ENCODE peak calls at places on chromosomes 2 and 18, in six cellular contexts. One of them, this sample, is unnamed.

GRCh38 chr18:64083906-64084305 is 65.0 kb downstream of the LINC00305 start:
- DNase-seq in epithelial cell of esophagus: no peak
- DNase-seq in ovary: no peak
- DNase-seq in thyroid gland: no peak
- DNase-seq in astrocyte of the spinal cord: no peak
- DNase-seq in A549: no peak
- DNase-seq in this sample: no peak

GRCh38 chr18:11951390-11951851 is 29.9 kb upstream of the IMPA2 start:
- DNase-seq in epithelial cell of esophagus: no peak
- DNase-seq in ovary: no peak
- DNase-seq in thyroid gland: no peak
- DNase-seq in astrocyte of the spinal cord: no peak
- DNase-seq in A549: no peak
- DNase-seq in this sample: peak

GRCh38 chr2:10220516-10221391 is 82.0 kb upstream of the HPCAL1 start:
- DNase-seq in epithelial cell of esophagus: peak
- DNase-seq in ovary: no peak
- DNase-seq in thyroid gland: no peak
- DNase-seq in astrocyte of the spinal cord: peak
- DNase-seq in A549: no peak
- DNase-seq in this sample: no peak

GRCh38 chr18:61845212-61845611 is 47.6 kb downstream of the RNF152 start:
- DNase-seq in epithelial cell of esophagus: no peak
- DNase-seq in ovary: no peak
- DNase-seq in thyroid gland: no peak
- DNase-seq in astrocyte of the spinal cord: peak
- DNase-seq in A549: no peak
- DNase-seq in this sample: no peak

GRCh38 chr2:144718376-144718775 is 198.5 kb upstream of the ZEB2 start:
- DNase-seq in epithelial cell of esophagus: no peak
- DNase-seq in ovary: no peak
- DNase-seq in thyroid gland: no peak
- DNase-seq in astrocyte of the spinal cord: no peak
- DNase-seq in A549: no peak
- DNase-seq in this sample: no peak

GRCh38 chr2:18819566-18819965 is 230.2 kb upstream of the NT5C1B start:
- DNase-seq in epithelial cell of esophagus: no peak
- DNase-seq in ovary: no peak
- DNase-seq in thyroid gland: no peak
- DNase-seq in astrocyte of the spinal cord: no peak
- DNase-seq in A549: no peak
- DNase-seq in this sample: no peak

GRCh38 chr2:167253025-167253424 is 364.7 kb downstream of the XIRP2 start:
- DNase-seq in epithelial cell of esophagus: peak
- DNase-seq in ovary: no peak
- DNase-seq in thyroid gland: no peak
- DNase-seq in astrocyte of the spinal cord: peak
- DNase-seq in A549: no peak
- DNase-seq in this sample: no peak

GRCh38 chr2:224749136-224749535 is 33.0 kb upstream of the CCDC195 start:
- DNase-seq in epithelial cell of esophagus: peak
- DNase-seq in ovary: no peak
- DNase-seq in thyroid gland: no peak
- DNase-seq in astrocyte of the spinal cord: no peak
- DNase-seq in A549: no peak
- DNase-seq in this sample: no peak

GRCh38 chr2:120947327-120947726 is 211.7 kb downstream of the GLI2 start:
- DNase-seq in epithelial cell of esophagus: no peak
- DNase-seq in ovary: no peak
- DNase-seq in thyroid gland: no peak
- DNase-seq in astrocyte of the spinal cord: no peak
- DNase-seq in A549: no peak
- DNase-seq in this sample: no peak

GRCh38 chr18:55579471-55579870 is 8.5 kb downstream of the TCF4 start:
- DNase-seq in epithelial cell of esophagus: no peak
- DNase-seq in ovary: no peak
- DNase-seq in thyroid gland: no peak
- DNase-seq in astrocyte of the spinal cord: no peak
- DNase-seq in A549: no peak
- DNase-seq in this sample: no peak

GRCh38 chr2:25867389-25868003 is 10.8 kb downstream of the ASXL2 start:
- DNase-seq in epithelial cell of esophagus: no peak
- DNase-seq in ovary: no peak
- DNase-seq in thyroid gland: no peak
- DNase-seq in astrocyte of the spinal cord: no peak
- DNase-seq in A549: no peak
- DNase-seq in this sample: no peak

GRCh38 chr2:189328451-189329249 is 112.6 kb upstream of the WDR75 start:
- DNase-seq in epithelial cell of esophagus: peak
- DNase-seq in ovary: no peak
- DNase-seq in thyroid gland: no peak
- DNase-seq in astrocyte of the spinal cord: peak
- DNase-seq in A549: no peak
- DNase-seq in this sample: no peak

GRCh38 chr2:236659758-236660150 is 90.1 kb downstream of the ACKR3 start:
- DNase-seq in epithelial cell of esophagus: peak
- DNase-seq in ovary: no peak
- DNase-seq in thyroid gland: no peak
- DNase-seq in astrocyte of the spinal cord: peak
- DNase-seq in A549: no peak
- DNase-seq in this sample: no peak

GRCh38 chr2:6492573-6492972 is 373.1 kb downstream of the CMPK2 start:
- DNase-seq in epithelial cell of esophagus: no peak
- DNase-seq in ovary: no peak
- DNase-seq in thyroid gland: peak
- DNase-seq in astrocyte of the spinal cord: peak
- DNase-seq in A549: no peak
- DNase-seq in this sample: no peak

GRCh38 chr2:24872344-24873115 is 47.5 kb downstream of the ADCY3 start:
- DNase-seq in epithelial cell of esophagus: no peak
- DNase-seq in ovary: peak
- DNase-seq in thyroid gland: no peak
- DNase-seq in astrocyte of the spinal cord: no peak
- DNase-seq in A549: no peak
- DNase-seq in this sample: no peak

GRCh38 chr2:239319261-239319661 is 81.6 kb downstream of the HDAC4 start:
- DNase-seq in epithelial cell of esophagus: peak
- DNase-seq in ovary: peak
- DNase-seq in thyroid gland: peak
- DNase-seq in astrocyte of the spinal cord: peak
- DNase-seq in A549: no peak
- DNase-seq in this sample: no peak

GRCh38 chr2:59249441-59250330 is 1008.6 kb upstream of the FANCL start:
- DNase-seq in epithelial cell of esophagus: peak
- DNase-seq in ovary: no peak
- DNase-seq in thyroid gland: no peak
- DNase-seq in astrocyte of the spinal cord: peak
- DNase-seq in A549: no peak
- DNase-seq in this sample: peak

GRCh38 chr2:143452817-143453462 is 323.7 kb downstream of the ARHGAP15 start:
- DNase-seq in epithelial cell of esophagus: no peak
- DNase-seq in ovary: no peak
- DNase-seq in thyroid gland: no peak
- DNase-seq in astrocyte of the spinal cord: no peak
- DNase-seq in A549: no peak
- DNase-seq in this sample: no peak

GRCh38 chr18:12679183-12679786 is 21.4 kb upstream of the SPIRE1 start:
- DNase-seq in epithelial cell of esophagus: no peak
- DNase-seq in ovary: peak
- DNase-seq in thyroid gland: peak
- DNase-seq in astrocyte of the spinal cord: no peak
- DNase-seq in A549: no peak
- DNase-seq in this sample: peak

GRCh38 chr18:22971038-22971437 is 37.9 kb downstream of the RBBP8 start:
- DNase-seq in epithelial cell of esophagus: no peak
- DNase-seq in ovary: no peak
- DNase-seq in thyroid gland: no peak
- DNase-seq in astrocyte of the spinal cord: no peak
- DNase-seq in A549: no peak
- DNase-seq in this sample: no peak

DNA sequence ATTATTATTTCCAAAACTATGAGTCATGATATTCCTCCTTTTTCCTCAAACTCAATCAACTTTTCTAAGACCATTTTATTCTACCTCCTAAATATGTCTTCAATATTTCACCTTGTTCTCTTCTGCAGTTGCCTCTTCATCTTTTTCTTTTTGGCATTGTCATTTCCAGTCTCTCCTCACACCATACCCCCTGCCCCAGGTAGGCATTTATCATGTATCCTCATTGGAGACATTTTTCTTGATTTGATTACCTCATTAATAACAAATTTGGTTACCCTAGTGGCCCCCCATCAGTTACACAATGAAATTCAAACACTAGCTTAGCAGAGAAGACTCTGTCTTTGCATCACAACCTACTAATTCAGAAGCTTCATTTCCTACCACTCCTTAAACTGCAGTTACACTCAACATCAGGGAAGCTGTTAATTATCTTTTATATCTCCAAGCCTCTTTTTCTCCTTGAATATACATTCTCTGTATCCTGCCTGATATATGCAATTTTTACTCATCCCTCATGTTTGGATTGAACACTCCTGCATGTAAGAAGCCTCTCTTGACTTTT is 133.0 kb downstream of the IKZF2 start:
- DNase-seq in epithelial cell of esophagus: no peak
- DNase-seq in ovary: no peak
- DNase-seq in thyroid gland: no peak
- DNase-seq in astrocyte of the spinal cord: no peak
- DNase-seq in A549: no peak
- DNase-seq in this sample: no peak
- TF ChIP-seq CTCF in epithelial cell of esophagus: no peak
- TF ChIP-seq CTCF in ovary: no peak
- TF ChIP-seq CTCF in thyroid gland: no peak
- TF ChIP-seq CTCF in astrocyte of the spinal cord: no peak
- TF ChIP-seq CTCF in A549: no peak
- TF ChIP-seq CTCF in this sample: no peak

GRCh38 chr2:186460465-186460864 is 25.6 kb upstream of the ZC3H15 start:
- DNase-seq in epithelial cell of esophagus: peak
- DNase-seq in ovary: no peak
- DNase-seq in thyroid gland: no peak
- DNase-seq in astrocyte of the spinal cord: peak
- DNase-seq in A549: no peak
- DNase-seq in this sample: no peak
- TF ChIP-seq CTCF in epithelial cell of esophagus: peak
- TF ChIP-seq CTCF in ovary: no peak
- TF ChIP-seq CTCF in thyroid gland: no peak
- TF ChIP-seq CTCF in astrocyte of the spinal cord: peak
- TF ChIP-seq CTCF in A549: peak
- TF ChIP-seq CTCF in this sample: peak

GRCh38 chr2:234950730-234951385 is 959 bp upstream of the SH3BP4 start:
- DNase-seq in epithelial cell of esophagus: no peak
- DNase-seq in ovary: peak
- DNase-seq in thyroid gland: peak
- DNase-seq in astrocyte of the spinal cord: peak
- DNase-seq in A549: no peak
- DNase-seq in this sample: no peak

GRCh38 chr2:234952270-234953115 is 676 bp downstream of the SH3BP4 start:
- DNase-seq in epithelial cell of esophagus: no peak
- DNase-seq in ovary: peak
- DNase-seq in thyroid gland: peak
- DNase-seq in astrocyte of the spinal cord: no peak
- DNase-seq in A549: no peak
- DNase-seq in this sample: peak

GRCh38 chr2:234950435-234950729 is 1.4 kb upstream of the SH3BP4 start:
- DNase-seq in epithelial cell of esophagus: no peak
- DNase-seq in ovary: no peak
- DNase-seq in thyroid gland: no peak
- DNase-seq in astrocyte of the spinal cord: no peak
- DNase-seq in A549: no peak
- DNase-seq in this sample: no peak

GRCh38 chr2:234949762-234950434 is 1.9 kb upstream of the SH3BP4 start:
- DNase-seq in epithelial cell of esophagus: peak
- DNase-seq in ovary: no peak
- DNase-seq in thyroid gland: peak
- DNase-seq in astrocyte of the spinal cord: peak
- DNase-seq in A549: no peak
- DNase-seq in this sample: no peak

GRCh38 chr2:234951386-234952269 is at the start of gene SH3BP4:
- DNase-seq in epithelial cell of esophagus: peak
- DNase-seq in ovary: peak
- DNase-seq in thyroid gland: peak
- DNase-seq in astrocyte of the spinal cord: peak
- DNase-seq in A549: peak
- DNase-seq in this sample: peak
- TF ChIP-seq CTCF in epithelial cell of esophagus: no peak
- TF ChIP-seq CTCF in ovary: no peak
- TF ChIP-seq CTCF in thyroid gland: no peak
- TF ChIP-seq CTCF in astrocyte of the spinal cord: no peak
- TF ChIP-seq CTCF in A549: no peak
- TF ChIP-seq CTCF in this sample: no peak

GRCh38 chr2:43209204-43209717 is 17.1 kb downstream of the ZFP36L2 start:
- DNase-seq in epithelial cell of esophagus: peak
- DNase-seq in ovary: no peak
- DNase-seq in thyroid gland: no peak
- DNase-seq in astrocyte of the spinal cord: no peak
- DNase-seq in A549: no peak
- DNase-seq in this sample: no peak

GRCh38 chr2:43210467-43211303 is 15.7 kb downstream of the ZFP36L2 start:
- DNase-seq in epithelial cell of esophagus: peak
- DNase-seq in ovary: peak
- DNase-seq in thyroid gland: no peak
- DNase-seq in astrocyte of the spinal cord: peak
- DNase-seq in A549: no peak
- DNase-seq in this sample: no peak

GRCh38 chr2:43210125-43210466 is 16.3 kb downstream of the ZFP36L2 start:
- DNase-seq in epithelial cell of esophagus: no peak
- DNase-seq in ovary: no peak
- DNase-seq in thyroid gland: no peak
- DNase-seq in astrocyte of the spinal cord: no peak
- DNase-seq in A549: no peak
- DNase-seq in this sample: no peak

GRCh38 chr2:43206602-43207001 is 19.8 kb downstream of the ZFP36L2 start:
- DNase-seq in epithelial cell of esophagus: no peak
- DNase-seq in ovary: no peak
- DNase-seq in thyroid gland: no peak
- DNase-seq in astrocyte of the spinal cord: no peak
- DNase-seq in A549: no peak
- DNase-seq in this sample: no peak

DNA sequence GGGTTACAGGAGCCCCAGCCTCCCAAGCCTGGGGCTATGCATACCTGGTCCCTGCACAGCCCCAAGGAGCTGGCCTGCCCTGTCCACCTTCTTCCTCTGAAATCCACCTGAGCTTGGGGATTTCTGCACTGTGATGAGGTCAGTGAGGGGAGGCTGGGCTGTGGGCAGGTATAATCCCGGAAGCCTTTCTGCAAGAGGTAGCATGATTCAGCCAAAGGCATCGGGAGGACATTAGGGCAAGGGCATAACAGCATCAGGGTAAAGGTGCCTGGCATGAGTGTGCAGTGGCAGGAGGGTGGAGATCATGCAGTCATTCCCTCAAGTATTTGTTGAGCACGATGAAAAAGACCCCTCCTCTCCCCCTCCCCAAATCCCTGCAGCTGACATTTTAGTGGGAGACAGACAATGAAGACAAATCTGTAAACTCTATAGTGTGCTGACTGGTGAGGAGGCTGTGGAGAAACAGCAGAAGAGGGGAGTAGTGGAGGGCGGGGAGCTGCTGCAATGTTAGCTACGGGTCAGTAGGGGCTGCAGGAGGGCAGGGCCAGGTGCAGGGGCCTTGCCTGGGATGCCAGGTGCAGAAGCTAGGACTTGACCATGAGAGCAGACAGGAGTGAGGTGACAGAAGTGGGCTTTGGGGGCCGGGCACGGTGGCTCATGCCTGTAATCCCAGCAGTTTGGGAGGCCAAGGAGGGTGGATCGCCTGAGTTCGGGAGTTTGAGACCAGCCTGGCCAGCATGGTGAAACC is 18.7 kb downstream of the ZFP36L2 start:
- DNase-seq in epithelial cell of esophagus: peak
- DNase-seq in ovary: no peak
- DNase-seq in thyroid gland: no peak
- DNase-seq in astrocyte of the spinal cord: no peak
- DNase-seq in A549: no peak
- DNase-seq in this sample: no peak
- TF ChIP-seq CTCF in epithelial cell of esophagus: no peak
- TF ChIP-seq CTCF in ovary: no peak
- TF ChIP-seq CTCF in thyroid gland: no peak
- TF ChIP-seq CTCF in astrocyte of the spinal cord: no peak
- TF ChIP-seq CTCF in A549: no peak
- TF ChIP-seq CTCF in this sample: no peak

This sample was measured in nephron progenitor cell.